ENCODE peak calls at places on chromosomes 3 and 15, in five cellular contexts. B is HepG2; X is CD4-positive, CD25-positive, alpha-beta regulatory T cell; L is stimulated activated CD4-positive, alpha-beta T cell treated with anti-CD3 and anti-CD28 coated beads, Interleukin-15, amount 100 ng/mL, for 1 hour; V is PC-9. I is an unnamed sample.

GRCh38 chr3:85482193-85482450 is 523.3 kb downstream of the CADM2 start:
- DNase-seq in B (no peak), X (no peak), L (no peak), V (no peak), I (no peak)

GRCh38 chr15:85543741-85544155 is 163.3 kb downstream of the AKAP13 start:
- DNase-seq in B (no peak), X (no peak), L (no peak), V (no peak), I (no peak)

GRCh38 chr3:108408883-108409612 is 101.3 kb downstream of the MYH15 start:
- DNase-seq in B (no peak), X (no peak), L (no peak), V (no peak), I (no peak)

GRCh38 chr15:101014276-101014675 is 95.1 kb downstream of the LRRK1 start:
- DNase-seq in B (no peak), X (no peak), L (no peak), V (no peak), I (no peak)

GRCh38 chr3:100103558-100104441 is 10.5 kb downstream of the FILIP1L start:
- DNase-seq in B (peak; percentile 20), X (no peak), L (no peak), V (peak; percentile 63), I (no peak)

GRCh38 chr3:41612853-41613252 is 349.1 kb downstream of the ULK4 start:
- DNase-seq in B (no peak), X (no peak), L (no peak), V (no peak), I (no peak)

GRCh38 chr3:157572559-157573270 is 69.5 kb upstream of the VEPH1 start:
- DNase-seq in B (peak; percentile 34), X (no peak), L (no peak), V (no peak), I (peak; percentile 74)

GRCh38 chr3:132543016-132543739 is 53.9 kb upstream of the ACKR4 start:
- DNase-seq in B (peak; percentile 53), X (no peak), L (no peak), V (peak; percentile 90), I (no peak)

GRCh38 chr3:102174312-102174712 is 260.5 kb upstream of the ZPLD1 start:
- DNase-seq in B (no peak), X (no peak), L (no peak), V (no peak), I (no peak)

GRCh38 chr15:47743385-47743784 is 26.1 kb downstream of the SEMA6D start:
- DNase-seq in B (no peak), X (no peak), L (no peak), V (no peak), I (no peak)